ENCODE peak calls at places on chromosome 15, in seven cellular contexts. P is heart left ventricle, R is transverse colon, C is Peyer's patch, Z is endothelial cell of umbilical vein, U is body of pancreas, G is NB4. O is an unnamed sample.

GRCh38 chr15:65399001-65399706 is 21.4 kb upstream of the IGDCC3 start:
- DNase-seq in P (no peak), R (no peak), C (no peak), Z (no peak), U (no peak), G (no peak), O (no peak)

GRCh38 chr15:85793641-85794597 is 806 bp downstream of the KLHL25 start:
- DNase-seq in P (peak), R (peak), C (peak), Z (peak), U (peak), G (peak), O (peak)

GRCh38 chr15:56835598-56836275 is 82.7 kb upstream of the TCF12 start:
- DNase-seq in P (no peak), R (no peak), C (no peak), Z (no peak), U (no peak), G (no peak), O (peak)

GRCh38 chr15:32893412-32893811 is 175.6 kb downstream of the GREM1 start:
- DNase-seq in P (no peak), R (no peak), C (no peak), Z (no peak), U (no peak), G (no peak), O (no peak)

GRCh38 chr15:80478075-80478474 is 73.9 kb downstream of the ARNT2 start:
- DNase-seq in P (no peak), R (no peak), C (no peak), Z (no peak), U (no peak), G (no peak), O (no peak)

GRCh38 chr15:43370310-43370974 is 401 bp downstream of the ZSCAN29 start:
- DNase-seq in P (no peak), R (peak), C (peak), Z (peak), U (peak), G (peak), O (peak)

GRCh38 chr15:52233405-52233804 is 42.2 kb upstream of the GNB5 start:
- DNase-seq in P (no peak), R (no peak), C (no peak), Z (no peak), U (no peak), G (peak), O (no peak)

GRCh38 chr15:92803852-92804609 is 96.1 kb upstream of the CHD2 start:
- DNase-seq in P (no peak), R (peak), C (no peak), Z (peak), U (peak), G (peak), O (peak)

GRCh38 chr15:63487076-63487757 is 17.2 kb upstream of the USP3 start:
- DNase-seq in P (peak), R (peak), C (peak), Z (peak), U (peak), G (peak), O (peak)

GRCh38 chr15:85532689-85533088 is 152.3 kb downstream of the AKAP13 start:
- DNase-seq in P (peak), R (no peak), C (no peak), Z (no peak), U (peak), G (no peak), O (no peak)

GRCh38 chr15:23035964-23036566 is 3.3 kb downstream of the TUBGCP5 start:
- DNase-seq in P (no peak), R (peak), C (no peak), Z (peak), U (peak), G (peak), O (peak)

GRCh38 chr15:23033979-23034378 is 5.4 kb downstream of the TUBGCP5 start:
- DNase-seq in P (no peak), R (no peak), C (no peak), Z (no peak), U (no peak), G (no peak), O (no peak)

GRCh38 chr15:23038741-23039150 is 623 bp downstream of the TUBGCP5 start:
- DNase-seq in P (no peak), R (peak), C (no peak), Z (peak), U (peak), G (no peak), O (peak)

GRCh38 chr15:23039917-23040281 is 530 bp upstream of the TUBGCP5 start:
- DNase-seq in P (no peak), R (no peak), C (no peak), Z (no peak), U (no peak), G (no peak), O (no peak)

DNA sequence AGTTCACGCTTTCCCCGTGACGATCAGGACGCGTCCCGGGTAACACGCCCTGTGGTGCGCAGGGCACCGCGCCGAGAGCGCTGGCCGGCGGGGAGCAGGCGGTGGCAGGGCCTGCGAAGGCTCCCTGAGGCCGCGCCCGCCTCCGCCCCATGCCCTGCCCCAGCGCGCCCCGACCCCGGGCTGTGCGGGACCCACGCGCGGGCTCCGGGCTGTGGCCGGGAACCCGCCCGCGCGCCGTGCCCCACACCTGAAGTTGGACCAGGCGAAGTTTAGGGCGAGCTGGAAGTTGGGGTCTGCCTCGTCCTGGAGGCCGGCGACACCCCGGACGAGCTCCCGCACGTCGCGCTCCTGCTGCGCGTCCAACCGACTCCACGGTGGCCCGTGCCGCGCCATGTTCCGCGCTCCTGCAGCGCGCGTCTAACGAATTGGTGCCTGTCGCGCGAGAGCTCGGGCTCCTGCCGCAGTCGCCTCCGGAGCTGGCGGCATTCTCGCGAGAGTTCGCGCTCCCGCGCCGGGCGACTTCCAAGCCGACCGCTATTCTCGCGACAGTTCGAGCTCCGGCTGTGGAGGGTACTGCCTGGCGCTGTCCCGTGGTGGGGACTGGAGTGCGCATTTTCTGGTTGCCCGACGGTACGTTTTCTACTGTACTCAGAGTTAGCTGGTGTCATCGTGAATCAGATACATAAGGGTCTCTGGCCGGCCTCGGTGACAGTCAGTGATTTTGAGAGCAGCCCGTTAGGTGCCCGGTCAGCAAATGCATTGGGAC is at the start of gene TUBGCP5:
- DNase-seq in P (peak), R (peak), C (peak), Z (peak), U (peak), G (peak), O (peak)
- TF ChIP-seq CTCF in P (peak), R (peak), C (peak), Z (no peak), U (peak), G (peak), O (peak)

DNA sequence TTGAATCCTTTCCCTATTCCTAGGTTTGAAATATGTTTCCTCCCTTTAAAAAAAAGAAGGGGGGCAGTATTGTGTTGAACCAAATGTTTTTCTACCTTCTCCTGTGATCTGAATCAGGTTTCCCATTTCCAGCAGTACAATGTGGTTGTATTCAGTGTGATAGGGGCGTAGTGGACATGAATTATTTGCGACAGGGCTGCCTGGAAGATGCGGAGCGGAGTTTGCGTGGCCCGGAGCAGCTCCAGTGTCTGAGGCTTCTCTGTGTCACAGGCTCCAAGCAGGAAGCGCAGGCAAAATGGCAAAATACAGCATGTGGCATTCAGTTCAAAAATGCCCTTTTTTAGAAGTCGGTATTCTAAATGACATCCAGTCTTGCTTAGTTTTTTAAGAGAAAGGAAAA is 154.4 kb downstream of the PGPEP1L start:
- DNase-seq in P (peak), R (peak), C (peak), Z (peak), U (peak), G (peak), O (peak)
- TF ChIP-seq POLR2A in P (peak), R (no peak), C (peak), Z (no peak), U (no peak), G (no peak), O (no peak)

GRCh38 chr15:82850242-82850591 is 40.8 kb downstream of the WHAMM start:
- DNase-seq in P (no peak), R (no peak), C (no peak), Z (no peak), U (peak), G (no peak), O (no peak)
- H3K4me3 ChIP-seq in P (no peak), R (no peak), C (no peak), Z (no peak), U (no peak), G (no peak), O (no peak)

GRCh38 chr15:89406756-89407650 is 72.4 kb upstream of the POLG start:
- DNase-seq in P (no peak), R (no peak), C (no peak), Z (no peak), U (no peak), G (no peak), O (no peak)
- TF ChIP-seq CTCF in P (no peak), R (no peak), C (no peak), Z (no peak), U (no peak), G (no peak), O (no peak)

DNA sequence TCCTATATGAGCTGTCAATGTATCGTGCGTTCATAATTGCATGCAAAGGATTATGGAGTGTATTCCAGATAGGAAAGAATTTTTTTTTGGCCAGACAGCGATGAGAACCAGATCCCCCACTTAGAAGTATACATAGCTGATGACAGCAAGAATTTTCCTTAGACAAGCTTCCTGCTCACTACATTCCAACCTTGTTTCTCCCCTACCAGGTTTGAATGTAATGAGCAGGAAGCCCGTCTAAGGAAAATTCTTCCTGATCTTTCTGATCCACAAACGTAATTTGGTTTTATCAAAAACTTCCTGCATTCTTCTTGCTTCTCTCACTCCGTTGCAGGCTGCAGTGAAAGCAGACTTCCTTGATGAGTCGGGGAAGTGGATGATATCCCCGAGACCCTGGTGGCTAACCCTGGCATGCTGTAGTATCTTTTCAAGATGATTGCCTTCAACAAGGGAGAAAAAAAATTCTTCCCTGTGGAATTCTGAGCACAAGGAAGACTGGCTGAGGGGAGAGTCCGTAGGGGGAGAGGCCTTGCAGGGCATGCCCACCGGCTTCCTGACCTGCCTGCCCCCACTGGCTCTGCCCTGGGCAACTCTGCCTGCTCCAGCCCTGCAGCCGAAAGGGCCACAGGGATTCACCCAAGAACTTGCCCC is 243.1 kb downstream of the TLE3 start:
- DNase-seq in P (no peak), R (no peak), C (no peak), Z (peak), U (no peak), G (no peak), O (no peak)
- TF ChIP-seq POLR2A in P (no peak), R (no peak), C (no peak), Z (no peak), U (peak), G (no peak), O (no peak)

GRCh38 chr15:38695249-38696119 is 130.9 kb upstream of the RASGRP1 start:
- DNase-seq in P (no peak), R (no peak), C (no peak), Z (no peak), U (no peak), G (peak), O (no peak)
- H3K4me3 ChIP-seq in P (no peak), R (no peak), C (no peak), Z (no peak), U (no peak), G (no peak), O (no peak)

DNA sequence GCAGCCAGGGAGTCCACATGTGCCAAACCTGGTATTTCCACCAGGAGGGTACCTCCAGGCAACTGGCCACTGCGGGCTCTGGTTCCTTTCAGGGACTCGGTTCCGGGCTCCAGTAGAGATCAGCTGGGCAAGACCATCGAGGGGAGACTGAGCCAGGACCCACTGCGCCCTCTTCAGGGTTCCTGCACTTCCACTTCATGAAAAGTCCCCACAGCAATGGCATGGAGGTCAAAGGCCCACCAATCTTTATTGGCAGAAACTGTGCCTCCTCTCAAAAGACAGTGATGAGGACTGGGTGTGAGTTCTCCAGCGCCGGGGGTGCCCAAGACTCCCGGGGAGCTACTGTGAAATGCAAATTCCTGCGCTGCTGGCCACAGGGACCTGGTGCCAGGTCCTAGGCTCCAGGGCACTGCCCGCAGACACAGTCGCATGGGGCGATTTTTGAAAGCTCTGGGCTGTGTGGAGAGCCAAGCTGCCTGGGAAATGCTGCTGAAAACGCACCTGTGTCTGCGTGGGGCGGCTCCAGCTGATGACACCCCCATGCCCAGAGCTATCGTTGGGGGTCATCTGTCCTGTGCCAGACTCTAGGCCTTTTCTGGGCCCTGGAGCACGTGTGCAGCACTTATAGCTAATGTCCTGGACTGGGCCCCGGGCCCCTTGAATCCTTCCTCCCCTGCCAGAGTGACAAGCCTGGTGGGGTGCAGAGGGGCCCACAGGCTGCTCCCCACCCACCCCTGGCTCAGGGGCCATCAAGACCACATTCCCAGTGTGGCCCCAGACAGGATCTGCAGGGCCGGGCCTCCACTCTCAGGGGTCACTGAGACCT is 144.0 kb downstream of the NSMCE3 start:
- DNase-seq in P (peak), R (no peak), C (no peak), Z (no peak), U (no peak), G (no peak), O (no peak)
- TF ChIP-seq CTCF in P (no peak), R (no peak), C (no peak), Z (no peak), U (no peak), G (no peak), O (no peak)

DNA sequence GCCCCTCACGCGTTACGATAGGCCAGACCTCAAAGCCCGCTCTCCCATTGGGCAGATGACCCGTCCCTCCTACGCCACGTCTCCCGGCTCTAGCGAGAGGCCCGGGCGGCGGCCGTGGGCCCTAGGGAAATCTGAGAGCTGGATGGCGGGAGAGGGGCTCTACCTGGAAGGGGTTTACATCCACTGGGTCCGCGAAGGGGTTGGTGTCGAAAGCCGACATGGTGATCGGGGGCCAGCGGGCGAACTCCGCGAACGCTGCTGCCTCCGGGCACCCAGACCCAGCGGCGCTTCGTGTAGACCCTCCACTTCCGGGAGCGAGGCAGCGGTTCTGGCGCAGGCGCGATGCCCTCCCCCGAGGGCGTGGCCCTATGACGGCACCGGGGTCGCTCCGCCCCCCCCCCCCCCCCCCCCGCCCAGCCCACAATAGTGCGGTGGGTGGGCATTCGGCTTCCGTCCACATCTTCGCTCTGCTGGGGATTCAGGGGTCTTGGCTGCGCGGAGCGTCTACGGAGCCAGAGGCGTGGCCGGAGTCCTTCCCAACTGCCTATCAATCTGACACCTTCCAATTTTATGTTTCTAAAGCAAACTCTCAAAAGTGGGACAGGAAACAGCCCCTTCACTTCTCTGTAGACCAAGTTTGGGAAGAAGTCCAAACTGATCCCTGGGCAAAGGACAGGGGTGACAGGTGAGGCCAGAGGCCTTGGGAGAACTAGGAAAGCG is at the start of gene SCAMP2:
- DNase-seq in P (peak), R (peak), C (peak), Z (peak), U (peak), G (peak), O (peak)
- TF ChIP-seq POLR2A in P (peak), R (peak), C (peak), Z (peak), U (peak), G (peak), O (peak)

O was measured in thyroid gland.